ENCODE peak calls at places on chromosomes 2 and 18, in ten cellular contexts. One of them, this sample, is unnamed.

GRCh38 chr2:28377984-28378678 is 14.5 kb upstream of the FOSL2 start:
- DNase-seq in GM06990: no peak
- DNase-seq in suprapubic skin: no peak
- DNase-seq in GM23338: no peak
- DNase-seq in AG09309: no peak
- DNase-seq in BE2C: no peak
- DNase-seq in HFF-Myc: no peak
- DNase-seq in Caco-2: no peak
- DNase-seq in keratinocyte: peak; percentile 73
- DNase-seq in right atrium auricular region: no peak
- DNase-seq in this sample: no peak

GRCh38 chr18:13436596-13436995 is 218.0 kb downstream of the LDLRAD4 start:
- DNase-seq in GM06990: no peak
- DNase-seq in suprapubic skin: no peak
- DNase-seq in GM23338: no peak
- DNase-seq in AG09309: no peak
- DNase-seq in BE2C: no peak
- DNase-seq in HFF-Myc: no peak
- DNase-seq in Caco-2: no peak
- DNase-seq in keratinocyte: no peak
- DNase-seq in right atrium auricular region: no peak
- DNase-seq in this sample: no peak

GRCh38 chr2:113876503-113877387 is 13.1 kb upstream of the ACTR3 start:
- DNase-seq in GM06990: no peak
- DNase-seq in suprapubic skin: no peak
- DNase-seq in GM23338: peak; percentile 61
- DNase-seq in AG09309: no peak
- DNase-seq in BE2C: peak; percentile 24
- DNase-seq in HFF-Myc: no peak
- DNase-seq in Caco-2: peak; percentile 59
- DNase-seq in keratinocyte: peak; percentile 59
- DNase-seq in right atrium auricular region: no peak
- DNase-seq in this sample: no peak

GRCh38 chr18:77648415-77648814 is 398.8 kb downstream of the GALR1 start:
- DNase-seq in GM06990: no peak
- DNase-seq in suprapubic skin: no peak
- DNase-seq in GM23338: peak; percentile 26
- DNase-seq in AG09309: no peak
- DNase-seq in BE2C: no peak
- DNase-seq in HFF-Myc: no peak
- DNase-seq in Caco-2: no peak
- DNase-seq in keratinocyte: no peak
- DNase-seq in right atrium auricular region: no peak
- DNase-seq in this sample: no peak

GRCh38 chr2:9462313-9462712 is 12.0 kb upstream of the IAH1 start:
- DNase-seq in GM06990: no peak
- DNase-seq in suprapubic skin: no peak
- DNase-seq in GM23338: no peak
- DNase-seq in AG09309: no peak
- DNase-seq in BE2C: peak; percentile 41
- DNase-seq in HFF-Myc: no peak
- DNase-seq in Caco-2: no peak
- DNase-seq in keratinocyte: no peak
- DNase-seq in right atrium auricular region: no peak
- DNase-seq in this sample: no peak

GRCh38 chr2:204407209-204408070 is 137.8 kb upstream of the PARD3B start:
- DNase-seq in GM06990: no peak
- DNase-seq in suprapubic skin: no peak
- DNase-seq in GM23338: no peak
- DNase-seq in AG09309: no peak
- DNase-seq in BE2C: no peak
- DNase-seq in HFF-Myc: no peak
- DNase-seq in Caco-2: peak; percentile 69
- DNase-seq in keratinocyte: no peak
- DNase-seq in right atrium auricular region: no peak
- DNase-seq in this sample: no peak

GRCh38 chr2:198162276-198162675 is 357.9 kb downstream of the PLCL1 start:
- DNase-seq in GM06990: no peak
- DNase-seq in suprapubic skin: no peak
- DNase-seq in GM23338: no peak
- DNase-seq in AG09309: no peak
- DNase-seq in BE2C: no peak
- DNase-seq in HFF-Myc: no peak
- DNase-seq in Caco-2: no peak
- DNase-seq in keratinocyte: no peak
- DNase-seq in right atrium auricular region: no peak
- DNase-seq in this sample: no peak

GRCh38 chr2:189222440-189222839 is 42.9 kb upstream of the COL5A2 start:
- DNase-seq in GM06990: no peak
- DNase-seq in suprapubic skin: no peak
- DNase-seq in GM23338: no peak
- DNase-seq in AG09309: no peak
- DNase-seq in BE2C: no peak
- DNase-seq in HFF-Myc: no peak
- DNase-seq in Caco-2: peak; percentile 43
- DNase-seq in keratinocyte: no peak
- DNase-seq in right atrium auricular region: no peak
- DNase-seq in this sample: peak; percentile 52

GRCh38 chr2:122804494-122804893 is 1049.0 kb downstream of the TSN start:
- DNase-seq in GM06990: no peak
- DNase-seq in suprapubic skin: no peak
- DNase-seq in GM23338: no peak
- DNase-seq in AG09309: no peak
- DNase-seq in BE2C: no peak
- DNase-seq in HFF-Myc: no peak
- DNase-seq in Caco-2: no peak
- DNase-seq in keratinocyte: no peak
- DNase-seq in right atrium auricular region: no peak
- DNase-seq in this sample: no peak

GRCh38 chr2:100813527-100813926 is 6.4 kb upstream of the NPAS2 start:
- DNase-seq in GM06990: no peak
- DNase-seq in suprapubic skin: no peak
- DNase-seq in GM23338: no peak
- DNase-seq in AG09309: peak; percentile 53
- DNase-seq in BE2C: no peak
- DNase-seq in HFF-Myc: no peak
- DNase-seq in Caco-2: no peak
- DNase-seq in keratinocyte: no peak
- DNase-seq in right atrium auricular region: no peak
- DNase-seq in this sample: peak; percentile 58

GRCh38 chr2:12686708-12687107 is 30.0 kb upstream of the TRIB2 start:
- DNase-seq in GM06990: no peak
- DNase-seq in suprapubic skin: no peak
- DNase-seq in GM23338: no peak
- DNase-seq in AG09309: no peak
- DNase-seq in BE2C: no peak
- DNase-seq in HFF-Myc: no peak
- DNase-seq in Caco-2: no peak
- DNase-seq in keratinocyte: no peak
- DNase-seq in right atrium auricular region: no peak
- DNase-seq in this sample: peak; percentile 44

GRCh38 chr2:119746836-119747235 is 12.9 kb upstream of the PTPN4 start:
- DNase-seq in GM06990: no peak
- DNase-seq in suprapubic skin: no peak
- DNase-seq in GM23338: no peak
- DNase-seq in AG09309: no peak
- DNase-seq in BE2C: no peak
- DNase-seq in HFF-Myc: no peak
- DNase-seq in Caco-2: no peak
- DNase-seq in keratinocyte: no peak
- DNase-seq in right atrium auricular region: no peak
- DNase-seq in this sample: peak; percentile 62

GRCh38 chr18:36589857-36590543 is 238.8 kb downstream of the TPGS2 start:
- DNase-seq in GM06990: no peak
- DNase-seq in suprapubic skin: no peak
- DNase-seq in GM23338: no peak
- DNase-seq in AG09309: no peak
- DNase-seq in BE2C: no peak
- DNase-seq in HFF-Myc: no peak
- DNase-seq in Caco-2: no peak
- DNase-seq in keratinocyte: peak; percentile 63
- DNase-seq in right atrium auricular region: peak; percentile 13
- DNase-seq in this sample: peak; percentile 20

GRCh38 chr18:48161201-48161910 is 230.9 kb upstream of the SMAD2 start:
- DNase-seq in GM06990: peak; percentile 32
- DNase-seq in suprapubic skin: peak; percentile 87
- DNase-seq in GM23338: peak; percentile 82
- DNase-seq in AG09309: peak; percentile 1
- DNase-seq in BE2C: peak; percentile 76
- DNase-seq in HFF-Myc: peak; percentile 31
- DNase-seq in Caco-2: peak; percentile 60
- DNase-seq in keratinocyte: peak; percentile 23
- DNase-seq in right atrium auricular region: peak; percentile 79
- DNase-seq in this sample: peak; percentile 79

GRCh38 chr18:45664824-45665763 is 49.8 kb downstream of the SLC14A2 start:
- DNase-seq in GM06990: no peak
- DNase-seq in suprapubic skin: peak; percentile 29
- DNase-seq in GM23338: peak; percentile 89
- DNase-seq in AG09309: no peak
- DNase-seq in BE2C: peak; percentile 16
- DNase-seq in HFF-Myc: peak; percentile 43
- DNase-seq in Caco-2: no peak
- DNase-seq in keratinocyte: no peak
- DNase-seq in right atrium auricular region: peak; percentile 85
- DNase-seq in this sample: peak; percentile 71

GRCh38 chr2:10288606-10289005 is 14.1 kb upstream of the HPCAL1 start:
- DNase-seq in GM06990: no peak
- DNase-seq in suprapubic skin: no peak
- DNase-seq in GM23338: no peak
- DNase-seq in AG09309: no peak
- DNase-seq in BE2C: no peak
- DNase-seq in HFF-Myc: no peak
- DNase-seq in Caco-2: no peak
- DNase-seq in keratinocyte: no peak
- DNase-seq in right atrium auricular region: no peak
- DNase-seq in this sample: peak; percentile 49

GRCh38 chr18:55775972-55776371 is 188.0 kb upstream of the TCF4 start:
- DNase-seq in GM06990: no peak
- DNase-seq in suprapubic skin: no peak
- DNase-seq in GM23338: no peak
- DNase-seq in AG09309: no peak
- DNase-seq in BE2C: no peak
- DNase-seq in HFF-Myc: no peak
- DNase-seq in Caco-2: no peak
- DNase-seq in keratinocyte: no peak
- DNase-seq in right atrium auricular region: no peak
- DNase-seq in this sample: no peak

GRCh38 chr2:70949086-70949485 is 13.4 kb downstream of the ATP6V1B1 start:
- DNase-seq in GM06990: no peak
- DNase-seq in suprapubic skin: no peak
- DNase-seq in GM23338: no peak
- DNase-seq in AG09309: no peak
- DNase-seq in BE2C: no peak
- DNase-seq in HFF-Myc: no peak
- DNase-seq in Caco-2: no peak
- DNase-seq in keratinocyte: no peak
- DNase-seq in right atrium auricular region: no peak
- DNase-seq in this sample: no peak
- H3K4me3 ChIP-seq in GM06990: no peak overlapping the region
- H3K4me3 ChIP-seq in suprapubic skin: no peak overlapping the region
- H3K4me3 ChIP-seq in GM23338: peak overlapping the region; percentile 51
- H3K4me3 ChIP-seq in AG09309: no peak overlapping the region
- H3K4me3 ChIP-seq in BE2C: no peak overlapping the region
- H3K4me3 ChIP-seq in HFF-Myc: no peak overlapping the region
- H3K4me3 ChIP-seq in Caco-2: no peak overlapping the region
- H3K4me3 ChIP-seq in keratinocyte: no peak overlapping the region
- H3K4me3 ChIP-seq in right atrium auricular region: no peak overlapping the region
- H3K4me3 ChIP-seq in this sample: no peak overlapping the region

GRCh38 chr18:28576941-28577340 is 400.0 kb upstream of the CDH2 start:
- DNase-seq in GM06990: no peak
- DNase-seq in suprapubic skin: no peak
- DNase-seq in GM23338: no peak
- DNase-seq in AG09309: no peak
- DNase-seq in BE2C: no peak
- DNase-seq in HFF-Myc: no peak
- DNase-seq in Caco-2: no peak
- DNase-seq in keratinocyte: no peak
- DNase-seq in right atrium auricular region: no peak
- DNase-seq in this sample: peak; percentile 4
- TF ChIP-seq CTCF in GM06990: no peak
- TF ChIP-seq CTCF in suprapubic skin: no peak
- TF ChIP-seq CTCF in GM23338: no peak
- TF ChIP-seq CTCF in AG09309: no peak
- TF ChIP-seq CTCF in BE2C: no peak
- TF ChIP-seq CTCF in HFF-Myc: no peak
- TF ChIP-seq CTCF in Caco-2: no peak
- TF ChIP-seq CTCF in keratinocyte: no peak
- TF ChIP-seq CTCF in right atrium auricular region: no peak
- TF ChIP-seq CTCF in this sample: no peak

GRCh38 chr2:89775885-89776284 is 1084.4 kb downstream of the RPIA start:
- DNase-seq in GM06990: no peak
- DNase-seq in suprapubic skin: no peak
- DNase-seq in GM23338: no peak
- DNase-seq in AG09309: no peak
- DNase-seq in BE2C: no peak
- DNase-seq in HFF-Myc: no peak
- DNase-seq in Caco-2: no peak
- DNase-seq in keratinocyte: no peak
- DNase-seq in right atrium auricular region: no peak
- DNase-seq in this sample: no peak
- H3K4me3 ChIP-seq in GM06990: no peak overlapping the region
- H3K4me3 ChIP-seq in suprapubic skin: no peak overlapping the region
- H3K4me3 ChIP-seq in GM23338: no peak overlapping the region
- H3K4me3 ChIP-seq in AG09309: no peak overlapping the region
- H3K4me3 ChIP-seq in BE2C: no peak overlapping the region
- H3K4me3 ChIP-seq in HFF-Myc: no peak overlapping the region
- H3K4me3 ChIP-seq in Caco-2: no peak overlapping the region
- H3K4me3 ChIP-seq in keratinocyte: no peak overlapping the region
- H3K4me3 ChIP-seq in right atrium auricular region: no peak overlapping the region
- H3K4me3 ChIP-seq in this sample: no peak overlapping the region

GRCh38 chr2:81389203-81389602 is 1084.7 kb upstream of the LRRTM1 start:
- DNase-seq in GM06990: no peak
- DNase-seq in suprapubic skin: no peak
- DNase-seq in GM23338: no peak
- DNase-seq in AG09309: no peak
- DNase-seq in BE2C: no peak
- DNase-seq in HFF-Myc: no peak
- DNase-seq in Caco-2: no peak
- DNase-seq in keratinocyte: no peak
- DNase-seq in right atrium auricular region: no peak
- DNase-seq in this sample: peak; percentile 0
- TF ChIP-seq CTCF in GM06990: no peak
- TF ChIP-seq CTCF in suprapubic skin: no peak
- TF ChIP-seq CTCF in GM23338: peak; percentile 65
- TF ChIP-seq CTCF in AG09309: no peak
- TF ChIP-seq CTCF in BE2C: peak; percentile 25
- TF ChIP-seq CTCF in HFF-Myc: no peak
- TF ChIP-seq CTCF in Caco-2: peak; percentile 5
- TF ChIP-seq CTCF in keratinocyte: no peak
- TF ChIP-seq CTCF in right atrium auricular region: no peak
- TF ChIP-seq CTCF in this sample: peak; percentile 9

GRCh38 chr2:43218221-43218549 is 8.2 kb downstream of the ZFP36L2 start:
- DNase-seq in GM06990: no peak
- DNase-seq in suprapubic skin: no peak
- DNase-seq in GM23338: no peak
- DNase-seq in AG09309: no peak
- DNase-seq in BE2C: no peak
- DNase-seq in HFF-Myc: no peak
- DNase-seq in Caco-2: no peak
- DNase-seq in keratinocyte: no peak
- DNase-seq in right atrium auricular region: no peak
- DNase-seq in this sample: peak; percentile 26
- H3K4me3 ChIP-seq in GM06990: no peak overlapping the region
- H3K4me3 ChIP-seq in suprapubic skin: peak overlapping the region; percentile 90
- H3K4me3 ChIP-seq in GM23338: peak overlapping the region; percentile 97
- H3K4me3 ChIP-seq in AG09309: no peak overlapping the region
- H3K4me3 ChIP-seq in BE2C: no peak overlapping the region
- H3K4me3 ChIP-seq in HFF-Myc: peak overlapping the region; percentile 3
- H3K4me3 ChIP-seq in Caco-2: no peak overlapping the region
- H3K4me3 ChIP-seq in keratinocyte: no peak overlapping the region
- H3K4me3 ChIP-seq in right atrium auricular region: peak overlapping the region; percentile 92
- H3K4me3 ChIP-seq in this sample: no peak overlapping the region

GRCh38 chr2:73071452-73072399 is at the start of gene SFXN5:
- DNase-seq in GM06990: no peak
- DNase-seq in suprapubic skin: peak; percentile 97
- DNase-seq in GM23338: peak; percentile 97
- DNase-seq in AG09309: peak; percentile 52
- DNase-seq in BE2C: peak; percentile 84
- DNase-seq in HFF-Myc: peak; percentile 61
- DNase-seq in Caco-2: peak; percentile 94
- DNase-seq in keratinocyte: no peak
- DNase-seq in right atrium auricular region: peak; percentile 97
- DNase-seq in this sample: peak; percentile 87
- TF ChIP-seq CTCF in GM06990: peak; percentile 13
- TF ChIP-seq CTCF in suprapubic skin: peak; percentile 24
- TF ChIP-seq CTCF in GM23338: no peak
- TF ChIP-seq CTCF in AG09309: peak; percentile 22
- TF ChIP-seq CTCF in BE2C: no peak
- TF ChIP-seq CTCF in HFF-Myc: no peak
- TF ChIP-seq CTCF in Caco-2: peak; percentile 38
- TF ChIP-seq CTCF in keratinocyte: peak; percentile 5
- TF ChIP-seq CTCF in right atrium auricular region: no peak
- TF ChIP-seq CTCF in this sample: peak; percentile 14

This sample was measured in fibroblast of mammary gland.